ENCODE peak calls at places on chromosomes 12 and 14, in ten cellular contexts. T, F, I, N, B, R, K, U, Z and D are unnamed samples.

GRCh38 chr12:6020930-6021329 is 75.9 kb upstream of the ANO2 start:
- DNase-seq in T (no peak), F (no peak), I (no peak), N (no peak), B (no peak), R (no peak), K (no peak), U (no peak), Z (no peak), D (no peak)

GRCh38 chr12:87509233-87509820 is 519.9 kb downstream of the C12orf50 start:
- DNase-seq in T (peak), F (no peak), I (no peak), N (no peak), B (no peak), R (peak), K (no peak), U (peak), Z (no peak), D (no peak)

GRCh38 chr12:132474237-132474741 is 15.7 kb upstream of the FBRSL1 start:
- DNase-seq in T (no peak), F (no peak), I (no peak), N (no peak), B (no peak), R (no peak), K (no peak), U (no peak), Z (peak), D (peak)

GRCh38 chr14:69044965-69045555 is 66.0 kb upstream of the ACTN1 start:
- DNase-seq in T (no peak), F (no peak), I (no peak), N (peak), B (no peak), R (no peak), K (no peak), U (peak), Z (peak), D (no peak)

GRCh38 chr12:51320695-51321320 is 3.2 kb downstream of the BIN2 start:
- DNase-seq in T (peak), F (no peak), I (no peak), N (no peak), B (no peak), R (no peak), K (peak), U (peak), Z (no peak), D (no peak)

GRCh38 chr12:4001031-4001430 is 127.8 kb upstream of the PARP11 start:
- DNase-seq in T (no peak), F (no peak), I (no peak), N (no peak), B (no peak), R (no peak), K (no peak), U (no peak), Z (no peak), D (no peak)

GRCh38 chr12:93653079-93653478 is 24.1 kb upstream of the CRADD start:
- DNase-seq in T (no peak), F (no peak), I (no peak), N (no peak), B (no peak), R (no peak), K (no peak), U (no peak), Z (no peak), D (no peak)

GRCh38 chr12:69671597-69671996 is 27.5 kb downstream of the BEST3 start:
- DNase-seq in T (no peak), F (no peak), I (no peak), N (no peak), B (no peak), R (no peak), K (no peak), U (no peak), Z (no peak), D (no peak)

GRCh38 chr14:75522224-75522764 is at the start of gene BATF:
- DNase-seq in T (peak), F (peak), I (peak), N (peak), B (no peak), R (no peak), K (no peak), U (no peak), Z (no peak), D (peak)

GRCh38 chr14:101962503-101962874 is 1.9 kb upstream of the DYNC1H1 start:
- DNase-seq in T (no peak), F (no peak), I (no peak), N (peak), B (peak), R (peak), K (peak), U (peak), Z (peak), D (no peak)

GRCh38 chr12:91685917-91686316 is 459.7 kb downstream of the BTG1 start:
- DNase-seq in T (no peak), F (no peak), I (no peak), N (no peak), B (no peak), R (peak), K (no peak), U (peak), Z (no peak), D (no peak)

GRCh38 chr12:104975621-104976343 is 10.3 kb upstream of the NOPCHAP1 start:
- DNase-seq in T (no peak), F (no peak), I (no peak), N (no peak), B (no peak), R (no peak), K (no peak), U (peak), Z (no peak), D (no peak)

GRCh38 chr12:4589941-4590340 is 27.9 kb downstream of the DYRK4 start:
- DNase-seq in T (no peak), F (no peak), I (no peak), N (no peak), B (no peak), R (no peak), K (no peak), U (no peak), Z (no peak), D (no peak)

GRCh38 chr12:5088586-5089264 is 45.0 kb downstream of the KCNA5 start:
- DNase-seq in T (no peak), F (no peak), I (no peak), N (no peak), B (no peak), R (no peak), K (no peak), U (peak), Z (no peak), D (no peak)

GRCh38 chr12:112191840-112192321 is 66.5 kb downstream of the TRAFD1 start:
- DNase-seq in T (no peak), F (no peak), I (no peak), N (no peak), B (no peak), R (no peak), K (peak), U (peak), Z (no peak), D (no peak)

GRCh38 chr14:20714593-20715250 is 26.2 kb downstream of the ANG start:
- DNase-seq in T (no peak), F (no peak), I (no peak), N (peak), B (no peak), R (no peak), K (no peak), U (peak), Z (peak), D (no peak)

GRCh38 chr12:5497329-5498058 is 65.6 kb downstream of the NTF3 start:
- DNase-seq in T (no peak), F (no peak), I (no peak), N (no peak), B (no peak), R (no peak), K (no peak), U (no peak), Z (no peak), D (no peak)

GRCh38 chr12:104604070-104604994 is 147.6 kb downstream of the CHST11 start:
- DNase-seq in T (peak), F (no peak), I (peak), N (peak), B (no peak), R (peak), K (peak), U (peak), Z (peak), D (peak)

GRCh38 chr14:61184117-61184516 is 97.0 kb downstream of the TMEM30B start:
- DNase-seq in T (no peak), F (no peak), I (no peak), N (no peak), B (no peak), R (no peak), K (no peak), U (peak), Z (no peak), D (no peak)

GRCh38 chr12:19771858-19772257 is 332.6 kb downstream of the AEBP2 start:
- DNase-seq in T (no peak), F (no peak), I (no peak), N (no peak), B (no peak), R (no peak), K (peak), U (peak), Z (no peak), D (no peak)

GRCh38 chr12:62911288-62911687 is 23.7 kb downstream of the PPM1H start:
- DNase-seq in T (no peak), F (no peak), I (no peak), N (no peak), B (no peak), R (no peak), K (no peak), U (no peak), Z (no peak), D (no peak)

GRCh38 chr12:112524676-112525425 is 106.1 kb downstream of the PTPN11 start:
- DNase-seq in T (no peak), F (no peak), I (no peak), N (no peak), B (no peak), R (no peak), K (peak), U (peak), Z (no peak), D (no peak)

GRCh38 chr12:124568431-124569374 is 1.3 kb upstream of the NCOR2 start:
- DNase-seq in T (peak), F (no peak), I (no peak), N (peak), B (no peak), R (no peak), K (peak), U (peak), Z (peak), D (no peak)

GRCh38 chr12:79300199-79300568 is 390.6 kb downstream of the PAWR start:
- DNase-seq in T (no peak), F (no peak), I (no peak), N (no peak), B (no peak), R (no peak), K (peak), U (peak), Z (no peak), D (no peak)

GRCh38 chr12:105222726-105223357 is 13.1 kb downstream of the APPL2 start:
- DNase-seq in T (peak), F (no peak), I (no peak), N (no peak), B (no peak), R (no peak), K (no peak), U (no peak), Z (no peak), D (no peak)

GRCh38 chr12:57208946-57209282 is 7.7 kb upstream of the NXPH4 start:
- DNase-seq in T (no peak), F (no peak), I (no peak), N (no peak), B (no peak), R (no peak), K (no peak), U (no peak), Z (peak), D (no peak)

GRCh38 chr12:124143726-124144125 is 151.2 kb upstream of the RFLNA start:
- DNase-seq in T (no peak), F (no peak), I (no peak), N (no peak), B (no peak), R (no peak), K (no peak), U (no peak), Z (no peak), D (no peak)

GRCh38 chr14:59905193-59905592 is 14.8 kb upstream of the LRRC9 start:
- DNase-seq in T (no peak), F (no peak), I (no peak), N (no peak), B (no peak), R (no peak), K (no peak), U (no peak), Z (no peak), D (no peak)

GRCh38 chr12:114013601-114014345 is 47.6 kb upstream of the RBM19 start:
- DNase-seq in T (no peak), F (no peak), I (no peak), N (no peak), B (peak), R (peak), K (peak), U (peak), Z (no peak), D (no peak)

GRCh38 chr12:54379401-54380201 is 4.9 kb downstream of the ZNF385A start:
- DNase-seq in T (peak), F (peak), I (peak), N (peak), B (peak), R (peak), K (peak), U (peak), Z (peak), D (peak)

GRCh38 chr12:69733638-69734037 is 5.0 kb upstream of the RAB3IP start:
- DNase-seq in T (no peak), F (no peak), I (no peak), N (no peak), B (no peak), R (no peak), K (no peak), U (no peak), Z (no peak), D (no peak)

GRCh38 chr12:71948390-71948789 is 9.7 kb downstream of the TPH2 start:
- DNase-seq in T (no peak), F (no peak), I (no peak), N (no peak), B (no peak), R (no peak), K (peak), U (no peak), Z (no peak), D (no peak)